ENCODE peak calls at places on chromosomes 11 and 22, in five cellular contexts. V is A549, J is lower lobe of right lung, K is kidney, M is small intestine. G is an unnamed sample. For H3K4me1, the result is how much of the 10 kb centered on the place peaks cover.

GRCh38 chr11:31397239-31397834 is 27.7 kb downstream of the DNAJC24 start:
- DNase-seq in K (no peak), J (no peak), M (peak), V (peak), G (peak)

GRCh38 chr11:117604349-117604995 is 192.5 kb downstream of the DSCAML1 start:
- DNase-seq in M (no peak), J (no peak), K (no peak), V (no peak), G (no peak)

GRCh38 chr11:46050065-46050464 is 71.2 kb downstream of the PHF21A start:
- DNase-seq in J (peak), V (no peak), K (no peak), M (no peak), G (peak)

GRCh38 chr11:62981743-62982142 is 3.0 kb downstream of the SLC22A6 start:
- DNase-seq in J (no peak), V (no peak), M (no peak), K (no peak), G (no peak)

GRCh38 chr11:14894657-14895598 is 2.9 kb upstream of the CYP2R1 start:
- DNase-seq in K (peak), M (no peak), J (peak), V (no peak), G (peak)

GRCh38 chr11:6647836-6648235 is 7.8 kb downstream of the DCHS1 start:
- DNase-seq in J (no peak), V (no peak), K (no peak), M (no peak), G (no peak)

GRCh38 chr11:61760946-61761345 is 8.5 kb downstream of the MYRF start:
- DNase-seq in V (no peak), K (no peak), M (no peak), J (no peak), G (no peak)

GRCh38 chr11:72609045-72609444 is 65.2 kb downstream of the PDE2A start:
- DNase-seq in J (no peak), V (peak), K (no peak), M (no peak), G (peak)

GRCh38 chr11:65551572-65552398 is 6.4 kb downstream of the LTBP3 start:
- DNase-seq in J (peak), V (peak), M (peak), K (peak), G (peak)

GRCh38 chr11:57514538-57515331 is 767 bp downstream of the SLC43A1 start:
- DNase-seq in M (peak), J (peak), K (peak), V (no peak), G (peak)

GRCh38 chr11:8584511-8584910 is 9.5 kb downstream of the STK33 start:
- DNase-seq in J (no peak), V (peak), K (no peak), M (no peak), G (no peak)

GRCh38 chr11:123381817-123382554 is 48.1 kb upstream of the GRAMD1B start:
- DNase-seq in J (no peak), M (no peak), K (no peak), V (no peak), G (no peak)

GRCh38 chr11:18765554-18765953 is 26.0 kb downstream of the PTPN5 start:
- DNase-seq in V (no peak), K (peak), M (no peak), J (no peak), G (no peak)

GRCh38 chr22:22901578-22902218 is 14.1 kb downstream of the IGLL5 start:
- DNase-seq in J (peak), M (no peak), K (no peak), V (no peak), G (no peak)

GRCh38 chr11:131109256-131109655 is 193.0 kb upstream of the SNX19 start:
- DNase-seq in V (no peak), K (no peak), M (no peak), J (no peak), G (no peak)

GRCh38 chr11:97794876-97795275 is 1225.9 kb upstream of the CNTN5 start:
- DNase-seq in J (no peak), M (no peak), V (no peak), K (no peak), G (no peak)

DNA sequence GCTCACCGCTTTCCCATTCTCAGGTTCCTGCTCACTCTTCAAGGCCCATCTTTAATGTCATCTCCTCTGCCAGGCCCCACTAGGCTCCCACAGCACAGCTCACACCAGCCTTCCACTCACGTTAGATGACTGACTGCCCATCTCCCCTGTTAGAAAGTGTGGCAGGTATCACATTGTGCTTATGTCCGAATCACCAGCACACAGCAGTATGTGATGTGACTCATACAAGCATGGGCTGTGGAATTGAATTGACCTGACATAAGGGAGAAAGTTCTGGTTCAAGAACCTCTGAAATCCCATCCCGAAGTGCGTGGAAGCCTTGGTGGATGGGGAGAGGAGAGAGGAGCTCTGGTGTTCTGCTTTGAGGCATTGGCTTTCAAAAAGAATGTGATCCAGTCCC is 6.5 kb downstream of the VSTM5 start:
- DNase-seq in K (no peak), M (no peak), J (no peak), V (no peak), G (no peak)
- H3K4me1 ChIP-seq in K (under half), M (under half), J (under half), V (under half), G (under half)

GRCh38 chr11:129949976-129950318 is 52.7 kb downstream of the PRDM10 start:
- DNase-seq in K (no peak), V (no peak), M (no peak), J (no peak), G (no peak)

GRCh38 chr11:129950319-129951034 is 52.2 kb downstream of the PRDM10 start:
- DNase-seq in K (peak), M (no peak), J (peak), V (no peak), G (no peak)

GRCh38 chr11:129946965-129947364 is 51.6 kb upstream of the NFRKB start:
- DNase-seq in V (no peak), J (no peak), M (no peak), K (no peak), G (no peak)

GRCh38 chr11:129947474-129947873 is 52.1 kb upstream of the NFRKB start:
- DNase-seq in M (no peak), K (no peak), J (no peak), V (no peak), G (no peak)

DNA sequence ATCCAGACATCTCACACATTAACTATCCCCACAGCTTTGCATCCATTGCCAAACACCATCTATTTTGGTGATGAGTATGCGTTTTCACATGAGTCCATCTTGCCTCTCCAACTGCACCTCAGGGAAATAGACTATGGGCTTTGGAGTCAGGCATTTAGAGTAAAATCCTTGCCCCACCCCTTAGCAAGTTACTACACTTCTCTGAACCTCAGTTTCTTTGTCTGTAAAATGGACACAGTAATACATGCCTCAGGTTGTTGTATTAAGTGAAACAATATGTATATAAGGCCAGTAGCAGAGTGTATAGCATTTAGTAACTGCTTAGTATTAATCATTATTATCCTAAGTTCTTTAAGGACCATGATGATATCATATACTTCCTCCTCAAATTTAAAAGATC is 53.6 kb downstream of the PRDM10 start:
- DNase-seq in V (no peak), J (no peak), M (no peak), K (no peak), G (no peak)
- H3K4me1 ChIP-seq in V (under half), J (under half), M (under half), K (under half), G (under half)

DNA sequence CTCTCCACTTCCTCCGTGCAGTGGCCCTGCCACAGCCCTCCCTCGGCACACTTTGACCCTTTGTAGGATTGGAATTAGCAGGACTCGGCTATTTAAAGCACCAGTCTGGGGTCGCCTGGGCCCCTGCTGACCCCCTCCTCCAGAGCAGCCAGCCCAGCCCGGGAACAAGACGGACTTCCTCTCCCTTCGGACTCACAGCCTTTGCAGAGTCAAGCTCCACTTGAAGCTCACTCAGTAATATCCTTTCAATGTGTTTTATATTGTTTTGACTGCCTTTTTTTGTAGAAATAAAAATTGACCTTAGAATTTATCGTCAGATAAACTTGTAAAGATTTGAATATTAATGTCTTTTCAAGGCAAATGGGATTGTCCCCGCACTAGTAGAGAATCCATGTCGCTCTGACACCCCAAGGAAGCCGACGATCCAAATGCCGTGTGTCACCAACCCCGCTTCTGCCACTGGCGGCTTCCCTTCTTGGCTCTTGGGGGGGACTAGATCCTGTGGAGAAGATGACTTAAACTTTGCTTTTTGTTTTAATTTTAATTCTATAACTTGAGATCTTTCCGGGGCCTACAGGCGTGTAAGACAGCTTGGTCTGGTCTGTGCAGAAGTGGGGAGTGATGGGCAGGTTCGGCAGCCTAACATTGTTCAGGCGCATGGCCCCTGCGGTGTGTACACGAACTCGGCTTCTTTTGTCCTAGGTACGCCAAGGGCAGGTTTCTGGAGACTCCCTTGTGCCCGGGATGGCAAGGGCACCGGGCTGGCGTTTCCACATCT is 7.0 kb downstream of the YDJC start:
- DNase-seq in J (no peak), V (no peak), K (no peak), M (no peak), G (no peak)
- H3K4me1 ChIP-seq in J (under half), V (under half), K (under half), M (under half), G (under half)

DNA sequence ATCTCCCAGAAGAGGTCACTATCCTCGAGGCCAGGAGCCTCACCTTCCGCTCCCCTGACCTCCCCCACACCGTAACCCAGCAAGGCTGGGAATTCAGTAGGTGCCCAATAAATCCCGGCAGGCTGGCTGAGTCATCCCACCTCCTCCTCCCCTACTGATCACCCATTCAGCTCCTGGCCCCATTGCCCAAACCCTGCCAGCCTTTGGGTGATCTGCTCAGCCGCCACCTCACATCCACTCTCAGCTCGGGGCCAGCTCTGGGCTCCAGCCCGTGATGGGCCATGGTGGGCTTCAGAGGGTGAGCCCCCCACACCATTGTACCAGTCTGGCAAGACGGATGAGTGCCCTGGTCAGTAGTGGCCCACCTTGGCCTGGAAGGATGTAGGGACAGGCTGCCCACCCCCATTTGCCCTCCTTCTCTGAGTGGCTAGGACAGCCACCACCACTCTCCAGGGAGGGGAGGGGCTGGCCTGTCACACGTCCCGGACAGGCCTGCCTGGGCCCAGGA is 8.2 kb downstream of the TRPM5 start:
- DNase-seq in K (peak), J (peak), V (no peak), M (no peak), G (no peak)
- H3K4me1 ChIP-seq in K (under half), J (under half), V (under half), M (under half), G (under half)

GRCh38 chr11:86040919-86041318 is 28.0 kb downstream of the PICALM start:
- DNase-seq in J (no peak), M (no peak), V (no peak), K (no peak), G (no peak)
- H3K4me1 ChIP-seq in J (half or more), M (under half), V (under half), K (under half), G (under half)

GRCh38 chr22:46775789-46776485 is 13.5 kb downstream of the TBC1D22A start:
- DNase-seq in J (no peak), K (peak), V (no peak), M (peak), G (no peak)

GRCh38 chr22:46777609-46777970 is 15.1 kb downstream of the TBC1D22A start:
- DNase-seq in V (no peak), K (peak), M (no peak), J (peak), G (peak)

GRCh38 chr22:46776876-46777608 is 14.6 kb downstream of the TBC1D22A start:
- DNase-seq in M (no peak), K (no peak), V (no peak), J (no peak), G (no peak)

GRCh38 chr22:46775364-46775758 is 12.9 kb downstream of the TBC1D22A start:
- DNase-seq in V (no peak), J (no peak), K (no peak), M (no peak), G (no peak)

GRCh38 chr22:46776486-46776826 is 14.0 kb downstream of the TBC1D22A start:
- DNase-seq in K (no peak), J (no peak), M (no peak), V (no peak), G (no peak)
- H3K4me1 ChIP-seq in K (under half), J (half or more), M (under half), V (under half), G (under half)